ENCODE peak calls at places on chromosomes 1 and 21, in ten cellular contexts. O is AG04450; A is RWPE1; W is A673; P is uterus; K is CD4-positive, alpha-beta T cell; T is HL-60; M is neural progenitor cell; F is left lung; V is neural crest cell. C is an unnamed sample.
A peak's percentile ranks its signal among the peaks of the same experiment; 100 is the strongest.

GRCh38 chr1:68010543-68010942 is 39.9 kb downstream of the DIRAS3 start:
- DNase-seq in O (no peak), A (no peak), W (peak; percentile 27), P (no peak), K (no peak), T (no peak), M (no peak), F (no peak), V (no peak), C (no peak)

GRCh38 chr1:177255411-177255810 is 84.7 kb downstream of the BRINP2 start:
- DNase-seq in O (no peak), A (peak; percentile 81), W (no peak), P (no peak), K (no peak), T (no peak), M (no peak), F (no peak), V (no peak), C (no peak)

GRCh38 chr1:55472784-55473183 is 257.6 kb upstream of the USP24 start:
- DNase-seq in O (no peak), A (peak; percentile 52), W (no peak), P (peak; percentile 27), K (no peak), T (no peak), M (no peak), F (no peak), V (no peak), C (no peak)

GRCh38 chr1:6048179-6048867 is 2.6 kb downstream of the KCNAB2 start:
- DNase-seq in O (no peak), A (no peak), W (no peak), P (no peak), K (no peak), T (no peak), M (no peak), F (no peak), V (no peak), C (no peak)

GRCh38 chr1:160834945-160835565 is 27.6 kb downstream of the CD244 start:
- DNase-seq in O (peak; percentile 2), A (peak; percentile 23), W (peak; percentile 55), P (no peak), K (peak; percentile 22), T (peak; percentile 45), M (peak; percentile 68), F (no peak), V (peak; percentile 42), C (no peak)

GRCh38 chr1:65224681-65225091 is 76.7 kb downstream of the AK4 start:
- DNase-seq in O (no peak), A (no peak), W (no peak), P (no peak), K (no peak), T (no peak), M (no peak), F (no peak), V (no peak), C (no peak)

GRCh38 chr1:193634470-193634869 is 448.1 kb upstream of the B3GALT2 start:
- DNase-seq in O (no peak), A (no peak), W (peak; percentile 21), P (no peak), K (no peak), T (peak; percentile 13), M (no peak), F (no peak), V (no peak), C (no peak)

GRCh38 chr1:19437911-19438310 is 47.4 kb downstream of the CAPZB start:
- DNase-seq in O (no peak), A (no peak), W (no peak), P (peak; percentile 90), K (no peak), T (no peak), M (no peak), F (peak; percentile 57), V (no peak), C (no peak)

GRCh38 chr1:246309247-246309884 is 197.7 kb downstream of the SMYD3 start:
- DNase-seq in O (no peak), A (no peak), W (no peak), P (no peak), K (no peak), T (no peak), M (no peak), F (no peak), V (no peak), C (no peak)

GRCh38 chr1:3469104-3469848 is 14.8 kb downstream of the ARHGEF16 start:
- DNase-seq in O (no peak), A (no peak), W (no peak), P (no peak), K (no peak), T (no peak), M (no peak), F (peak; percentile 26), V (no peak), C (no peak)

GRCh38 chr1:238252033-238252802 is 361.5 kb upstream of the ZP4 start:
- DNase-seq in O (no peak), A (peak; percentile 46), W (peak; percentile 41), P (no peak), K (no peak), T (peak; percentile 34), M (peak; percentile 65), F (no peak), V (peak; percentile 57), C (no peak)

DNA sequence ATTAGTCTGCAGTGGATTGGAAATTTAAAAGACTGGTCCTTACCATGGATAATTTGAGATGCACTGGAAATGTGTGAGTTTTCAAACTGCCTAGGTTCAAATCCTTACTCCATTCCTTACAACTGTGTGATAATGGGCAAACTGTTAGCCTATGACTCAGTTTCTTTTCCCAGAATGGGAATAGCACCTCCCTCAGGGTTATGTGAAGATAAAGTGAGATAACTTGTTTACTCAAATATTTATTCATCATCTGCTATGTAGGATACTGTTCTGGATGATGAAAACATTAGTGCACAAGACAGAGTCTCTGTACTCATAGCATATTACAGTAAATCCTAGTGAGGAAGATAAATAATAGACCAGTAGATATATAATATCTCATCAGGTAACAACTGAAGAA is 28.6 kb downstream of the LRIG2 start:
- DNase-seq in O (no peak), A (no peak), W (no peak), P (no peak), K (no peak), T (no peak), M (no peak), F (no peak), V (no peak), C (no peak)
- TF ChIP-seq CTCF in O (no peak), A (no peak), W (no peak), P (no peak), K (no peak), T (no peak), M (no peak), F (no peak), V (no peak), C (no peak)

DNA sequence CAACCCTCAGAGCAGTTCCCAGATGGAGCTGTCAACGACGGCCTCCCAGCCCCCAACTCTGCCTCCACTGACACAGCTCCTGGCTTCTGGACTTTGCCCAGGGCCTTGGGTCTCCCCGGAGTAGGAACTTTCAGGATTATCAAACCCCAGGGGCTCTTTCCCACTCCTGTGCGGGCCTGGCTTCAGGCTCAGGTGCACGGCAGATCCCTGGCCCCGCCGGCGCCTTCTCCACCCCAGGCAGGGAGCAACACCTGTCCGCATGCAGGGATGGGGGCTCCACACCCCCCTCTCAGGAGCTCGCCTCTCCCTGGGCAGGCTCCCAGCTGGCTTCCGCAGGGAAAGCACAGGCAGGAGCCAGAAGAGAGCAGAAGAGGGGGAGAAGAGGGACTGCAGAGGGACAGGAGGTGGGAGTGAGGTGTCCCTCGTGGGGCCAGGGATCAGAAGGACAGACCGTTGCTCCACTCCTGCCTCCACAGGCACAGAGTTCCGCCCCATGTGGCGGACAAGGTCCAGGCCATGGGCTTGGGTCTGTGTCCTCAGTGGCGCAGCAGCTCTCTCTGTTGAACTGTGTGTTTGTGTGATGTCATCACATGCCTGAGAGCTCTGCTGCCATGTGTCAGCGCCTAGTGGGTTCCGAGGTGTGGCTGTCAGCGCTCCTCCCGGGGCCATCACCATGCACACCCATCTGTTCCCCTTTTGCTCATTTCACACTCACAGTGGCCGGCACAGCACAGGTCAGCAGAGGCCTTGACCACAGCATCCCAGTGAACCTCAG is 107.7 kb downstream of the PDE9A start:
- DNase-seq in O (no peak), A (no peak), W (no peak), P (no peak), K (no peak), T (no peak), M (no peak), F (no peak), V (no peak), C (no peak)
- TF ChIP-seq CTCF in O (no peak), A (no peak), W (no peak), P (no peak), K (no peak), T (no peak), M (no peak), F (no peak), V (no peak), C (no peak)

GRCh38 chr1:151511636-151512215 is 539 bp downstream of the CGN start:
- DNase-seq in O (no peak), A (peak; percentile 33), W (peak; percentile 38), P (peak; percentile 35), K (peak; percentile 13), T (peak; percentile 19), M (peak; percentile 81), F (peak; percentile 41), V (peak; percentile 45), C (peak; percentile 76)
- TF ChIP-seq CTCF in O (peak; percentile 9), A (no peak), W (no peak), P (no peak), K (peak; percentile 12), T (no peak), M (peak; percentile 14), F (no peak), V (peak; percentile 30), C (peak; percentile 24)

GRCh38 chr1:205298191-205298994 is 23.2 kb downstream of the NUAK2 start:
- DNase-seq in O (peak; percentile 96), A (peak; percentile 97), W (peak; percentile 89), P (no peak), K (no peak), T (no peak), M (peak; percentile 83), F (no peak), V (no peak), C (no peak)

GRCh38 chr1:205293350-205294074 is 28.0 kb downstream of the NUAK2 start:
- DNase-seq in O (no peak), A (no peak), W (no peak), P (no peak), K (no peak), T (no peak), M (no peak), F (no peak), V (no peak), C (no peak)

GRCh38 chr1:205294175-205294913 is 27.2 kb downstream of the NUAK2 start:
- DNase-seq in O (peak; percentile 90), A (peak; percentile 85), W (no peak), P (peak; percentile 61), K (no peak), T (no peak), M (peak; percentile 83), F (peak; percentile 49), V (no peak), C (no peak)

GRCh38 chr1:205294914-205295310 is 26.6 kb downstream of the NUAK2 start:
- DNase-seq in O (no peak), A (no peak), W (no peak), P (no peak), K (no peak), T (no peak), M (no peak), F (no peak), V (no peak), C (no peak)

DNA sequence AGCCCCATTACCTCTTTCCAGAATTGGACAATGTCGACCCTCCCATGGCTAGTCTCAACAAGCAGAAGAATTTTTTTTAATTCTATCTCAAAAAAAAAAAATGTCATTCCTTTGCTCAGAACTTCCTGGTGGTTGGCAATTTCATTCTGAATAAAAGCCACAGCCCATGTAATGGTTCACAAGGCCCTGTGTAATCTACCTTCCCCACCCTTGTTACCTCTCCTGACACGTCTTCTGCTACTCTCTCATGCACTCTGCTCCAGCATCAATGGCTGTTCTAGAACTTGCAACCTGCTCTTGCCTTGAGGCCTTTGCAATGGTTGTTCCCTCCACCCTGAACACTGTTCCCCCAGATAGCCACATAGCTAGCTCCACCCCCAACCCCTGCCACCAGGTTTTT is 25.4 kb downstream of the NUAK2 start:
- DNase-seq in O (no peak), A (no peak), W (no peak), P (no peak), K (no peak), T (no peak), M (no peak), F (no peak), V (no peak), C (no peak)
- TF ChIP-seq CTCF in O (no peak), A (no peak), W (no peak), P (no peak), K (no peak), T (no peak), M (no peak), F (no peak), V (no peak), C (no peak)

C was measured in type B pancreatic cell.